ENCODE peak calls at places on chromosomes 5 and 9, in eight cellular contexts. E, N, F, I, U, L, R and W are unnamed samples.
A peak's percentile ranks its signal among the peaks of the same experiment; 100 is the strongest.

GRCh38 chr5:61618577-61618976 is 286.5 kb downstream of the ZSWIM6 start:
- ATAC-seq in E (no peak), N (no peak), F (no peak), I (no peak), U (no peak), L (no peak), R (no peak), W (no peak)

GRCh38 chr5:122022966-122023365 is 55.1 kb downstream of the LOX start:
- ATAC-seq in E (no peak), N (no peak), F (no peak), I (no peak), U (no peak), L (no peak), R (no peak), W (no peak)

GRCh38 chr5:87302061-87302460 is 34.4 kb downstream of the RASA1 start:
- ATAC-seq in E (no peak), N (no peak), F (no peak), I (no peak), U (no peak), L (no peak), R (no peak), W (no peak)

GRCh38 chr9:129487658-129488483 is 133.0 kb downstream of the C9orf50 start:
- ATAC-seq in E (peak; percentile 2), N (peak; percentile 6), F (peak; percentile 7), I (peak; percentile 23), U (peak; percentile 9), L (peak; percentile 14), R (no peak), W (no peak)

GRCh38 chr5:82045526-82046267 is 73.9 kb downstream of the ATG10 start:
- ATAC-seq in E (no peak), N (no peak), F (no peak), I (no peak), U (no peak), L (no peak), R (no peak), W (no peak)

GRCh38 chr5:59173568-59173967 is 590.7 kb downstream of the RAB3C start:
- ATAC-seq in E (peak; percentile 47), N (no peak), F (no peak), I (no peak), U (no peak), L (no peak), R (no peak), W (no peak)

GRCh38 chr5:157859227-157859575 is 256 bp upstream of the CLINT1 start:
- ATAC-seq in E (no peak), N (no peak), F (no peak), I (no peak), U (peak; percentile 11), L (no peak), R (no peak), W (peak; percentile 2)

GRCh38 chr9:131429121-131430012 is 35.5 kb downstream of the PRRC2B start:
- ATAC-seq in E (no peak), N (peak; percentile 5), F (no peak), I (no peak), U (no peak), L (peak; percentile 55), R (no peak), W (no peak)

GRCh38 chr5:88172847-88173758 is 95.5 kb downstream of the TMEM161B start:
- ATAC-seq in E (peak; percentile 38), N (no peak), F (no peak), I (no peak), U (no peak), L (no peak), R (no peak), W (no peak)

GRCh38 chr9:4700932-4701331 is 21.6 kb downstream of the CDC37L1 start:
- ATAC-seq in E (no peak), N (no peak), F (peak; percentile 25), I (no peak), U (no peak), L (no peak), R (no peak), W (no peak)
- TF ChIP-seq CTCF in E (no peak), N (no peak), F (no peak), I (no peak), U (no peak), L (no peak), R (no peak), W (no peak)

GRCh38 chr5:150154618-150155134 is 969 bp downstream of the PDGFRB start:
- ATAC-seq in E (no peak), N (no peak), F (no peak), I (no peak), U (no peak), L (no peak), R (no peak), W (no peak)

GRCh38 chr5:150153483-150153882 is 2.2 kb downstream of the PDGFRB start:
- ATAC-seq in E (no peak), N (no peak), F (no peak), I (no peak), U (no peak), L (no peak), R (no peak), W (no peak)

GRCh38 chr5:150155258-150156032 is at the start of gene PDGFRB:
- ATAC-seq in E (peak; percentile 51), N (peak; percentile 72), F (peak; percentile 49), I (peak; percentile 74), U (peak; percentile 71), L (peak; percentile 88), R (peak; percentile 68), W (peak; percentile 95)

GRCh38 chr5:150152636-150153462 is 2.8 kb downstream of the PDGFRB start:
- ATAC-seq in E (no peak), N (no peak), F (no peak), I (no peak), U (no peak), L (no peak), R (no peak), W (no peak)

DNA sequence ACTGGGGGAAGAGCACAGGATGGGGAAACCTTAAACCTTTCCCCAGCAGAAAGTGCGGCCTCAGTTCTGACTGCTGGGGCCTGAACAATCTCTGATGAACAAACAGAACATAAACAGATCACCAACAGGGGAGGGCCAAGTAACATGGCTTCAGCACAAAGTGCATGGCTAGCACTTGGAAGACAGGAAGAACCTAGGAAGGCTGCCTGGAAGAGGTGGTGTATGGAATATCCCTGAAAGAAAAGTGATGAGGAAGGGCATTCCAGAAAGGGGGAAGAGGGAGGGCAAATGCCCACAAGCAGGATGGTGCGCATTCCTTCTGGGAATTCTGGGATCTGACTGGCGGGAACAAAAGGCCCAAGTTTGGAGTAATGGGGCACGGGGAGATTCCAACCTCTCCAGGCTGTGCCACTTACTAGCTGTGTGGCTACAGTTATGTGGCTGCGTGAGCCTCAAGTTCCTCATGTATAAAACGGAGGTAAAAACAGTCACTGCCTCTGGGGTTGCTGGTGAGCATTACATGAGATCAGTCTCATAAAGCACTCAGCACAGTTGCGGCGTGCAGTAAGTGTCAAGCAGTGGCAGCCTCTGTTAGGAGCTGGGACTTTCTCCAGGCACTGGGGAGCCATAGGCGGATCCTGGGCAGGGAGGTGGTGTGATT is 1.6 kb downstream of the PDGFRB start:
- ATAC-seq in E (peak; percentile 43), N (no peak), F (no peak), I (no peak), U (peak; percentile 14), L (no peak), R (no peak), W (no peak)
- H3K4me3 ChIP-seq in E (no peak overlapping the region), N (peak overlapping the region; percentile 29), F (peak overlapping the region; percentile 0), I (peak overlapping the region; percentile 63), U (peak overlapping the region; percentile 37), L (no peak overlapping the region), R (peak overlapping the region; percentile 40), W (peak overlapping the region; percentile 63)

GRCh38 chr5:149126898-149127297 is 14.4 kb upstream of the ABLIM3 start:
- ATAC-seq in E (no peak), N (no peak), F (no peak), I (no peak), U (no peak), L (no peak), R (no peak), W (no peak)

GRCh38 chr5:149127394-149127955 is 13.8 kb upstream of the ABLIM3 start:
- ATAC-seq in E (no peak), N (no peak), F (no peak), I (no peak), U (no peak), L (no peak), R (no peak), W (no peak)

GRCh38 chr5:149128023-149128875 is 13.0 kb upstream of the ABLIM3 start:
- ATAC-seq in E (peak; percentile 97), N (peak; percentile 28), F (peak; percentile 57), I (peak; percentile 70), U (peak; percentile 88), L (no peak), R (no peak), W (no peak)

GRCh38 chr5:149123211-149123610 is 18.1 kb upstream of the ABLIM3 start:
- ATAC-seq in E (no peak), N (no peak), F (no peak), I (no peak), U (no peak), L (no peak), R (no peak), W (no peak)

GRCh38 chr5:149125386-149125891 is 15.9 kb upstream of the ABLIM3 start:
- ATAC-seq in E (peak; percentile 42), N (peak; percentile 96), F (peak; percentile 93), I (peak; percentile 38), U (peak; percentile 56), L (no peak), R (peak; percentile 38), W (no peak)
- TF ChIP-seq CTCF in E (no peak), N (peak; percentile 19), F (peak; percentile 28), I (no peak), U (peak; percentile 47), L (no peak), R (no peak), W (no peak)

DNA sequence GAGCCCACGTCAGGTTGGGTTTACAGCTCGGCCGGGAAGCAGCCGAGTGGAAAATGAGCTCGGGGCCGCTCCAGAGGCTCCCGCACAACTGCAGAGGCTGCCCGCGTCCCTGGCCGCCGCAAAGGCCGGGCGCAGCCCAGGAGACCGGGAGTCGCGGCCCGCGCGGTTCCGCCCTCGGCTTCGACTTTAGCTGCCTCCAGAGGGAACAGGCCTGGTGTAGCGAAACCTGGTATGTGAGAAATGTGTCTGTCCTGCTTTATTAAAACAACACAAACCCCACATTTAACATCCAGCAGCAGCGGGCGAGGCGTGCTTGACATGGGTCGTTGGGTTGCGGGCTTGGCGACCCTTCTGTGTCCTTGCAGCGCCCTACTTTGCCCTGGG is 66.2 kb downstream of the FOXD1 start:
- ATAC-seq in E (no peak), N (no peak), F (no peak), I (no peak), U (no peak), L (no peak), R (no peak), W (no peak)
- H3K4me3 ChIP-seq in E (no peak overlapping the region), N (no peak overlapping the region), F (no peak overlapping the region), I (peak overlapping the region; percentile 57), U (no peak overlapping the region), L (no peak overlapping the region), R (peak overlapping the region; percentile 36), W (peak overlapping the region; percentile 44)

GRCh38 chr5:91182763-91183162 is 200.4 kb downstream of the ARRDC3 start:
- ATAC-seq in E (no peak), N (peak; percentile 38), F (peak; percentile 83), I (peak; percentile 86), U (no peak), L (no peak), R (peak; percentile 78), W (peak; percentile 69)
- TF ChIP-seq CTCF in E (no peak), N (no peak), F (no peak), I (peak; percentile 15), U (no peak), L (no peak), R (peak; percentile 13), W (peak; percentile 4)

DNA sequence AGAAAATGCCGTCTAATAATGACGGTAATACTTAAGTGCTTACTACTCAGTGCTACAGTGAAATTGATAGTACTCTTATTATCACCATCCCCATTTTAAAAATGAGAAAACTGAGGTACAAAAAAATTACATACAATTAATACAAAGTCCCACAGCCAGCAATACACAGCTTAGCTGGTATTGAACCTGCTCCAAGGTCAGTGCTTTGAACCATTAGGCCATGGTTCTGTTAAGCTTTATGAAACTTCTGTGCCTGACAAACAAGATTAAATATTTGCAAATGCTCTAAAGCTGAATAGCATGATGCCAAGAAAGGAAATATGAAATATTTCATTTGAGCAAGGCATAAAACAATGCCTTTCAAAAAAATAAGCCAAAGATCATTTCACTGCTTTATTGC is 357.2 kb downstream of the ARRDC3 start:
- ATAC-seq in E (no peak), N (peak; percentile 46), F (peak; percentile 50), I (no peak), U (no peak), L (no peak), R (no peak), W (no peak)
- H3K4me3 ChIP-seq in E (no peak overlapping the region), N (no peak overlapping the region), F (no peak overlapping the region), I (no peak overlapping the region), U (no peak overlapping the region), L (no peak overlapping the region), R (no peak overlapping the region), W (no peak overlapping the region)